ENCODE peak calls at places on chromosome 1, in ten cellular contexts. J, X, L, T, Z, F, I, S, B and A are unnamed samples.

GRCh38 chr1:183989078-183989577 is 48.4 kb downstream of the COLGALT2 start:
- DNase-seq in T (no peak), X (peak; percentile 2), B (no peak), J (peak; percentile 50), S (no peak), F (no peak), I (no peak), L (peak; percentile 69), Z (peak; percentile 90), A (no peak)

GRCh38 chr1:152001631-152002584 is 8.2 kb upstream of the S100A10 start:
- DNase-seq in X (no peak), J (peak; percentile 87), Z (peak; percentile 93), I (peak; percentile 96), L (peak; percentile 92), F (peak; percentile 94), T (peak; percentile 61), S (peak; percentile 95), B (no peak), A (no peak)

GRCh38 chr1:67213164-67213563 is 46.9 kb downstream of the IL23R start:
- DNase-seq in L (peak; percentile 12), S (no peak), J (no peak), T (no peak), B (no peak), X (no peak), F (no peak), I (peak; percentile 60), Z (peak; percentile 42), A (peak; percentile 9)

GRCh38 chr1:170162385-170163226 is 16.8 kb downstream of the NTMT2 start:
- DNase-seq in T (no peak), S (peak; percentile 58), B (no peak), J (no peak), F (no peak), Z (peak; percentile 99), X (no peak), L (peak; percentile 91), I (no peak), A (no peak)

GRCh38 chr1:36387141-36387949 is 1.6 kb upstream of the STK40 start:
- DNase-seq in L (peak; percentile 77), B (peak; percentile 16), I (no peak), S (no peak), J (no peak), T (no peak), F (no peak), X (no peak), Z (peak; percentile 45), A (no peak)

GRCh38 chr1:156767879-156768608 is 709 bp downstream of the PRCC start:
- DNase-seq in X (no peak), J (peak; percentile 40), F (peak; percentile 26), Z (no peak), T (no peak), I (no peak), S (peak; percentile 77), B (no peak), L (no peak), A (peak; percentile 41)

GRCh38 chr1:29783501-29784275 is 547.4 kb downstream of the PTPRU start:
- DNase-seq in B (no peak), L (no peak), T (no peak), F (no peak), Z (no peak), J (no peak), I (peak; percentile 85), X (no peak), S (no peak), A (no peak)

GRCh38 chr1:58779837-58780585 is 3.8 kb downstream of the JUN start:
- DNase-seq in T (peak; percentile 42), L (peak; percentile 68), I (no peak), J (peak; percentile 15), S (peak; percentile 76), Z (peak; percentile 81), F (peak; percentile 77), X (no peak), B (peak; percentile 84), A (no peak)

GRCh38 chr1:231986631-231987291 is 360.2 kb downstream of the DISC1 start:
- DNase-seq in I (no peak), X (no peak), J (no peak), Z (no peak), S (no peak), L (no peak), B (no peak), F (no peak), T (no peak), A (no peak)

GRCh38 chr1:197781998-197782718 is 6.9 kb upstream of the DENND1B start:
- DNase-seq in L (peak; percentile 18), F (no peak), S (no peak), I (no peak), B (no peak), Z (no peak), T (no peak), X (no peak), J (no peak), A (no peak)